ENCODE peak calls at places on chromosomes 11 and 22, in four cellular contexts. One of them, this sample, is unnamed.

GRCh38 chr11:1868056-1868635 is 15.3 kb downstream of the LSP1 start:
- DNase-seq in nephron progenitor cell: no peak
- DNase-seq in ovary: no peak
- DNase-seq in stimulated activated CD4-positive, alpha-beta T cell treated with anti-CD3 and anti-CD28 coated beads, Interleukin-4, amount 100 ng/mL, for 48 hours: no peak
- DNase-seq in this sample: no peak

GRCh38 chr11:23997356-23997755 is 499.5 kb upstream of the LUZP2 start:
- DNase-seq in stimulated activated CD4-positive, alpha-beta T cell treated with anti-CD3 and anti-CD28 coated beads, Interleukin-4, amount 100 ng/mL, for 48 hours: no peak
- DNase-seq in nephron progenitor cell: no peak
- DNase-seq in ovary: no peak
- DNase-seq in this sample: no peak

GRCh38 chr11:62068730-62069129 is 55.1 kb upstream of the INCENP start:
- DNase-seq in ovary: no peak
- DNase-seq in stimulated activated CD4-positive, alpha-beta T cell treated with anti-CD3 and anti-CD28 coated beads, Interleukin-4, amount 100 ng/mL, for 48 hours: no peak
- DNase-seq in nephron progenitor cell: no peak
- DNase-seq in this sample: no peak

GRCh38 chr11:77854838-77855237 is 33.9 kb downstream of the AAMDC start:
- DNase-seq in stimulated activated CD4-positive, alpha-beta T cell treated with anti-CD3 and anti-CD28 coated beads, Interleukin-4, amount 100 ng/mL, for 48 hours: no peak
- DNase-seq in ovary: no peak
- DNase-seq in nephron progenitor cell: no peak
- DNase-seq in this sample: no peak

GRCh38 chr22:29311468-29312217 is 3.9 kb downstream of the RASL10A start:
- DNase-seq in nephron progenitor cell: no peak
- DNase-seq in stimulated activated CD4-positive, alpha-beta T cell treated with anti-CD3 and anti-CD28 coated beads, Interleukin-4, amount 100 ng/mL, for 48 hours: no peak
- DNase-seq in ovary: peak
- DNase-seq in this sample: no peak

GRCh38 chr11:134047586-134047999 is 21.3 kb upstream of the JAM3 start:
- DNase-seq in stimulated activated CD4-positive, alpha-beta T cell treated with anti-CD3 and anti-CD28 coated beads, Interleukin-4, amount 100 ng/mL, for 48 hours: no peak
- DNase-seq in ovary: peak
- DNase-seq in nephron progenitor cell: no peak
- DNase-seq in this sample: no peak

GRCh38 chr22:48492371-48493320 is 1335.0 kb downstream of the BRD1 start:
- DNase-seq in ovary: peak
- DNase-seq in nephron progenitor cell: peak
- DNase-seq in stimulated activated CD4-positive, alpha-beta T cell treated with anti-CD3 and anti-CD28 coated beads, Interleukin-4, amount 100 ng/mL, for 48 hours: peak
- DNase-seq in this sample: peak

GRCh38 chr11:7688238-7688826 is 15.0 kb upstream of the CYB5R2 start:
- DNase-seq in stimulated activated CD4-positive, alpha-beta T cell treated with anti-CD3 and anti-CD28 coated beads, Interleukin-4, amount 100 ng/mL, for 48 hours: no peak
- DNase-seq in ovary: no peak
- DNase-seq in nephron progenitor cell: peak
- DNase-seq in this sample: peak

GRCh38 chr22:44211946-44212930 is 31.5 kb downstream of the PARVG start:
- DNase-seq in nephron progenitor cell: no peak
- DNase-seq in ovary: no peak
- DNase-seq in stimulated activated CD4-positive, alpha-beta T cell treated with anti-CD3 and anti-CD28 coated beads, Interleukin-4, amount 100 ng/mL, for 48 hours: no peak
- DNase-seq in this sample: no peak

GRCh38 chr11:109347304-109347703 is 74.7 kb upstream of the C11orf87 start:
- DNase-seq in nephron progenitor cell: no peak
- DNase-seq in stimulated activated CD4-positive, alpha-beta T cell treated with anti-CD3 and anti-CD28 coated beads, Interleukin-4, amount 100 ng/mL, for 48 hours: no peak
- DNase-seq in ovary: no peak
- DNase-seq in this sample: no peak

GRCh38 chr11:46183819-46184218 is 62.6 kb upstream of the PHF21A start:
- DNase-seq in nephron progenitor cell: no peak
- DNase-seq in stimulated activated CD4-positive, alpha-beta T cell treated with anti-CD3 and anti-CD28 coated beads, Interleukin-4, amount 100 ng/mL, for 48 hours: no peak
- DNase-seq in ovary: no peak
- DNase-seq in this sample: no peak

GRCh38 chr11:68043029-68043348 is 4.2 kb downstream of the TCIRG1 start:
- DNase-seq in nephron progenitor cell: no peak
- DNase-seq in stimulated activated CD4-positive, alpha-beta T cell treated with anti-CD3 and anti-CD28 coated beads, Interleukin-4, amount 100 ng/mL, for 48 hours: no peak
- DNase-seq in ovary: peak
- DNase-seq in this sample: no peak

GRCh38 chr11:35810045-35810444 is 133.8 kb upstream of the LDLRAD3 start:
- DNase-seq in ovary: no peak
- DNase-seq in stimulated activated CD4-positive, alpha-beta T cell treated with anti-CD3 and anti-CD28 coated beads, Interleukin-4, amount 100 ng/mL, for 48 hours: no peak
- DNase-seq in nephron progenitor cell: no peak
- DNase-seq in this sample: no peak

GRCh38 chr11:120024046-120024445 is 113.9 kb downstream of the TRIM29 start:
- DNase-seq in ovary: no peak
- DNase-seq in nephron progenitor cell: no peak
- DNase-seq in stimulated activated CD4-positive, alpha-beta T cell treated with anti-CD3 and anti-CD28 coated beads, Interleukin-4, amount 100 ng/mL, for 48 hours: no peak
- DNase-seq in this sample: no peak

GRCh38 chr22:50656122-50657070 is 16.2 kb upstream of the SHANK3 start:
- DNase-seq in nephron progenitor cell: no peak
- DNase-seq in ovary: no peak
- DNase-seq in stimulated activated CD4-positive, alpha-beta T cell treated with anti-CD3 and anti-CD28 coated beads, Interleukin-4, amount 100 ng/mL, for 48 hours: no peak
- DNase-seq in this sample: no peak

GRCh38 chr22:38751422-38752346 is 4.1 kb downstream of the SUN2 start:
- DNase-seq in nephron progenitor cell: no peak
- DNase-seq in stimulated activated CD4-positive, alpha-beta T cell treated with anti-CD3 and anti-CD28 coated beads, Interleukin-4, amount 100 ng/mL, for 48 hours: no peak
- DNase-seq in ovary: no peak
- DNase-seq in this sample: no peak

GRCh38 chr22:19522190-19522880 is 1.9 kb downstream of the CLDN5 start:
- DNase-seq in ovary: no peak
- DNase-seq in nephron progenitor cell: no peak
- DNase-seq in stimulated activated CD4-positive, alpha-beta T cell treated with anti-CD3 and anti-CD28 coated beads, Interleukin-4, amount 100 ng/mL, for 48 hours: no peak
- DNase-seq in this sample: no peak

GRCh38 chr11:28343304-28344233 is 235.4 kb downstream of the METTL15 start:
- DNase-seq in nephron progenitor cell: no peak
- DNase-seq in ovary: no peak
- DNase-seq in stimulated activated CD4-positive, alpha-beta T cell treated with anti-CD3 and anti-CD28 coated beads, Interleukin-4, amount 100 ng/mL, for 48 hours: no peak
- DNase-seq in this sample: no peak

GRCh38 chr11:103624708-103625623 is 411.5 kb upstream of the DDI1 start:
- DNase-seq in stimulated activated CD4-positive, alpha-beta T cell treated with anti-CD3 and anti-CD28 coated beads, Interleukin-4, amount 100 ng/mL, for 48 hours: no peak
- DNase-seq in nephron progenitor cell: no peak
- DNase-seq in ovary: no peak
- DNase-seq in this sample: no peak

GRCh38 chr22:22986640-22987039 is 83.7 kb upstream of the GNAZ start:
- DNase-seq in nephron progenitor cell: no peak
- DNase-seq in stimulated activated CD4-positive, alpha-beta T cell treated with anti-CD3 and anti-CD28 coated beads, Interleukin-4, amount 100 ng/mL, for 48 hours: no peak
- DNase-seq in ovary: no peak
- DNase-seq in this sample: no peak